ENCODE peak calls at places on chromosomes 12 and 14, in nine cellular contexts. D is suprapubic skin, B is body of pancreas, E is A549, R is IMR-90, V is testis, H is GM12878, J is breast epithelium, G is Peyer's patch. A is an unnamed sample.

GRCh38 chr12:1213205-1213604 is 222.2 kb downstream of the ERC1 start:
- DNase-seq in D (no peak), B (no peak), E (no peak), R (no peak), V (no peak), H (no peak), J (no peak), G (no peak), A (no peak)

GRCh38 chr12:54027442-54027786 is 826 bp upstream of the HOXC6 start:
- DNase-seq in D (no peak), B (no peak), E (no peak), R (no peak), V (no peak), H (no peak), J (no peak), G (no peak), A (no peak)

GRCh38 chr14:102202944-102203343 is 63.2 kb downstream of the WDR20 start:
- DNase-seq in D (no peak), B (no peak), E (no peak), R (no peak), V (no peak), H (no peak), J (no peak), G (no peak), A (no peak)

GRCh38 chr12:92971869-92972524 is 42.9 kb upstream of the EEA1 start:
- DNase-seq in D (no peak), B (no peak), E (no peak), R (peak), V (no peak), H (no peak), J (no peak), G (no peak), A (peak)

GRCh38 chr12:99453831-99454538 is 193.6 kb upstream of the GARIN6 start:
- DNase-seq in D (no peak), B (no peak), E (no peak), R (no peak), V (no peak), H (no peak), J (no peak), G (no peak), A (no peak)

GRCh38 chr12:105369014-105369413 is 38.5 kb downstream of the C12orf75 start:
- DNase-seq in D (no peak), B (no peak), E (no peak), R (peak), V (no peak), H (no peak), J (no peak), G (no peak), A (no peak)

GRCh38 chr12:89707992-89708792 is 446 bp downstream of the ATP2B1 start:
- DNase-seq in D (peak), B (peak), E (peak), R (peak), V (peak), H (no peak), J (peak), G (peak), A (peak)

GRCh38 chr12:127559349-127560040 is 707.5 kb upstream of the TMEM132C start:
- DNase-seq in D (no peak), B (peak), E (peak), R (peak), V (peak), H (peak), J (no peak), G (no peak), A (peak)

GRCh38 chr14:36478782-36479181 is 41.2 kb downstream of the NKX2-1 start:
- DNase-seq in D (no peak), B (no peak), E (no peak), R (no peak), V (no peak), H (no peak), J (no peak), G (no peak), A (no peak)

GRCh38 chr12:115103884-115104883 is 420.2 kb upstream of the TBX3 start:
- DNase-seq in D (no peak), B (peak), E (peak), R (peak), V (peak), H (no peak), J (peak), G (no peak), A (peak)

GRCh38 chr14:58749066-58749669 is 111.4 kb downstream of the DACT1 start:
- DNase-seq in D (no peak), B (peak), E (peak), R (peak), V (no peak), H (peak), J (no peak), G (no peak), A (peak)

GRCh38 chr12:58509116-58509885 is 411.0 kb downstream of the LRIG3 start:
- DNase-seq in D (no peak), B (no peak), E (peak), R (peak), V (no peak), H (no peak), J (no peak), G (no peak), A (no peak)

GRCh38 chr12:52872644-52873384 is 24.0 kb upstream of the KRT78 start:
- DNase-seq in D (no peak), B (no peak), E (peak), R (no peak), V (no peak), H (no peak), J (no peak), G (peak), A (no peak)

GRCh38 chr12:87152841-87153528 is 876.2 kb downstream of the C12orf50 start:
- DNase-seq in D (no peak), B (no peak), E (no peak), R (no peak), V (no peak), H (no peak), J (no peak), G (no peak), A (no peak)

GRCh38 chr12:67742461-67742860 is 93.9 kb downstream of the DYRK2 start:
- DNase-seq in D (no peak), B (no peak), E (no peak), R (peak), V (no peak), H (no peak), J (no peak), G (no peak), A (no peak)

GRCh38 chr12:105601158-105601557 is 270.7 kb downstream of the C12orf75 start:
- DNase-seq in D (no peak), B (no peak), E (no peak), R (peak), V (no peak), H (no peak), J (no peak), G (no peak), A (no peak)

GRCh38 chr14:100292301-100292775 is 13.9 kb downstream of the SLC25A29 start:
- DNase-seq in D (peak), B (no peak), E (no peak), R (no peak), V (peak), H (no peak), J (no peak), G (no peak), A (no peak)

GRCh38 chr12:54016478-54016964 is 7.7 kb downstream of the HOXC8 start:
- DNase-seq in D (no peak), B (no peak), E (peak), R (peak), V (peak), H (no peak), J (no peak), G (peak), A (peak)

GRCh38 chr12:112833272-112833671 is 41.7 kb downstream of the RPH3A start:
- DNase-seq in D (no peak), B (no peak), E (peak), R (no peak), V (no peak), H (no peak), J (no peak), G (no peak), A (no peak)

GRCh38 chr12:94326727-94327126 is 132.9 kb downstream of the CEP83 start:
- DNase-seq in D (no peak), B (no peak), E (no peak), R (peak), V (no peak), H (no peak), J (no peak), G (no peak), A (no peak)

GRCh38 chr14:48805315-48805714 is 780.9 kb downstream of the RPS29 start:
- DNase-seq in D (no peak), B (no peak), E (no peak), R (no peak), V (peak), H (no peak), J (no peak), G (no peak), A (no peak)

GRCh38 chr14:47976139-47976538 is 300.7 kb upstream of the MDGA2 start:
- DNase-seq in D (no peak), B (no peak), E (no peak), R (no peak), V (no peak), H (no peak), J (no peak), G (no peak), A (no peak)

GRCh38 chr14:94373708-94374107 is 14.7 kb downstream of the SERPINA1 start:
- DNase-seq in D (peak), B (no peak), E (peak), R (peak), V (no peak), H (no peak), J (no peak), G (no peak), A (no peak)

GRCh38 chr12:25845415-25845814 is 113.1 kb upstream of the RASSF8 start:
- DNase-seq in D (no peak), B (no peak), E (no peak), R (no peak), V (no peak), H (no peak), J (no peak), G (no peak), A (no peak)

GRCh38 chr12:63843613-63844390 is 698 bp upstream of the SRGAP1 start:
- DNase-seq in D (peak), B (peak), E (peak), R (peak), V (peak), H (peak), J (peak), G (peak), A (peak)
- TF ChIP-seq POLR2A in D (no peak), B (peak), E (peak), R (no peak), V (no peak), H (peak), J (no peak), G (peak), A (peak)

GRCh38 chr12:4276524-4277204 is 3.1 kb downstream of the CCND2 start:
- DNase-seq in D (peak), B (peak), E (peak), R (peak), V (peak), H (peak), J (no peak), G (peak), A (peak)

GRCh38 chr12:4277856-4278581 is 4.5 kb downstream of the CCND2 start:
- DNase-seq in D (no peak), B (no peak), E (no peak), R (no peak), V (no peak), H (no peak), J (no peak), G (no peak), A (peak)

GRCh38 chr12:4279120-4279690 is 5.6 kb downstream of the CCND2 start:
- DNase-seq in D (no peak), B (no peak), E (no peak), R (no peak), V (no peak), H (no peak), J (no peak), G (peak), A (no peak)

GRCh38 chr12:4277205-4277543 is 3.6 kb downstream of the CCND2 start:
- DNase-seq in D (no peak), B (no peak), E (no peak), R (no peak), V (no peak), H (no peak), J (no peak), G (no peak), A (no peak)

GRCh38 chr12:4278582-4278939 is 5.0 kb downstream of the CCND2 start:
- DNase-seq in D (no peak), B (no peak), E (no peak), R (no peak), V (peak), H (no peak), J (no peak), G (peak), A (peak)
- H3K27ac ChIP-seq in D (no peak), B (no peak), E (no peak), R (no peak), V (no peak), H (no peak), J (peak), G (peak), A (peak)

DNA sequence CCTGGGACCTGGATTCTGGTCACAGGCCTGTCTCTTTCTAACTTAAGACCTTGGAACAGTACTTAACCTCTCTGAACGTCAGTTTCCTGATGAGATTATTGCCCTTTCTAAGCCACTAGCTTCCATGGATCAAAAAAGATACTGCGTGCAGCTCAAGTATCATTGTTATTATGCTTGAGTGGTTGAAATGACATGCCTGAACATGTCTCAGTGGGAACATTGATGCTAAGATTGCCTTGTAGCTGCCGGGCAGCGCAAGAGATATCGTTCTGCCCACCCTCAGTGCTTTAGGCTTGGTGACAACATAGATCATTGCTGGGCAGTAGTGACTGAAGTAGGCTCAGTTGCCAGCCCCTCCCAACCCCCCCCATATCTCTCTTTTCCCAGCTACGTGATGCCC is 131.9 kb downstream of the SMOC1 start:
- DNase-seq in D (no peak), B (no peak), E (no peak), R (no peak), V (no peak), H (no peak), J (no peak), G (no peak), A (no peak)
- TF ChIP-seq CTCF in D (no peak), B (no peak), E (no peak), R (no peak), V (no peak), H (no peak), J (no peak), G (no peak), A (no peak)

DNA sequence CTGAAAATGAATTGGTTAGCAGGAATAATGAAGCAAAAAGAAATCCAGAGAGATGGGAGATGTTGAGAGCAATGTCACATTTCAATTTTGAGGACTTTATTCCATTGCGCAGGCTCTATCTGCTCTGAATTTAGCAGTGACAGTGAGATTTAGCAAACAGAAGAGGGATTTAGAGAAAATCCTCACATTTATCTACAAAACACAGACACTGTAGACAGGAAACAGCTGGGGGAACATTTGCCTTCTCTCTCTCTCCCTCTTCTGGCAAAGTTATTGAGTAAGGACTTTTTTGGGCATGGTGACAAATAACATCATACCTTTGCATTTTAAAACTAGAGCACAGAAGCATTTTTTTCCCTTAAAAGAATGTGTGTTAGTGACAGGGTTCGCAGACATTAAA is at the start of gene IGF1:
- DNase-seq in D (no peak), B (no peak), E (no peak), R (peak), V (peak), H (no peak), J (no peak), G (no peak), A (no peak)
- TF ChIP-seq POLR2A in D (no peak), B (no peak), E (no peak), R (no peak), V (no peak), H (no peak), J (no peak), G (no peak), A (no peak)

GRCh38 chr12:46555379-46555778 is 182.8 kb upstream of the SLC38A2 start:
- DNase-seq in D (no peak), B (no peak), E (no peak), R (peak), V (no peak), H (no peak), J (no peak), G (no peak), A (no peak)
- H3K27ac ChIP-seq in D (peak), B (no peak), E (peak), R (peak), V (peak), H (no peak), J (peak), G (no peak), A (peak)

DNA sequence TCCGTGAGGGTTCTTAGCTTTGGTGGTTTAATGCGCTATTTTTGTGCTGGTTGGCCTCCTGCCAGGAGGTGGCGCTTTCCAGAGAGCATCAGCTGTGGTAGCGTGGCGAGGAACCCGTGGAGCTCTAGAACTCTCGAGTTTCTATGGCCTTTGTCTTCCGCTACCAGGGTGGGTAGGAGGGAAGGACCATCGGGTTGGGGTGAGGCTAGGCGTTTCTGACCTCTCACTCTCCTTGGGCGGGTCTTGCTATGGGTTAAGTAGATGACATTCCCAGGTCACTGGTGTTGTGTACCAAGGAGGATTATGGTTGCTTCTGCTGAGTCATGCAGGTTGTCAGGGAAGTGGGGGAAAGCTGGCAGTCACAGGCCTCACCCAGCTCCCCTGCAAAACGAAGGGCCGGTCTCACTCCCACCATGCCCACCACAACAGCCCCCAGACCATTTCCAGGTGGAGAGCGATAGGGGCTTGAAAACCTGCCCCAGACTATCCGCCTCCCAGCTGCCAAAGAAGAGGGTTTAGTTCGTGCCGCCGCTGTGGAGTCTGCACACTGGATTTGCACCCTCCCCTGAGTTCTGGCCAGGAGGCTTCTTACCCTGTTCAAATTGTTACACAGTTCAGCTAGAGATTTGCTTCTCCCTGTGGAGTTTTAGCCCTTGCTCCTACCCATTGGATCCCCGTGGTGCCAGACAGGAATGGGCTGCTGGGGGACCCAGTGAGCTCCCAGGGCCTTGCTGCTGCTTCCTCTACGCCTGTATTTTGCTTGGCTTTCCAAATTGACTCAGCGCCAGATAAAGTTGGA is 21.9 kb downstream of the RNFT2 start:
- DNase-seq in D (no peak), B (peak), E (peak), R (no peak), V (peak), H (no peak), J (no peak), G (no peak), A (no peak)
- TF ChIP-seq CTCF in D (no peak), B (no peak), E (no peak), R (no peak), V (no peak), H (peak), J (no peak), G (no peak), A (no peak)

GRCh38 chr12:24530689-24531088 is 418.2 kb downstream of the BCAT1 start:
- DNase-seq in D (no peak), B (no peak), E (no peak), R (no peak), V (no peak), H (no peak), J (no peak), G (no peak), A (no peak)

DNA sequence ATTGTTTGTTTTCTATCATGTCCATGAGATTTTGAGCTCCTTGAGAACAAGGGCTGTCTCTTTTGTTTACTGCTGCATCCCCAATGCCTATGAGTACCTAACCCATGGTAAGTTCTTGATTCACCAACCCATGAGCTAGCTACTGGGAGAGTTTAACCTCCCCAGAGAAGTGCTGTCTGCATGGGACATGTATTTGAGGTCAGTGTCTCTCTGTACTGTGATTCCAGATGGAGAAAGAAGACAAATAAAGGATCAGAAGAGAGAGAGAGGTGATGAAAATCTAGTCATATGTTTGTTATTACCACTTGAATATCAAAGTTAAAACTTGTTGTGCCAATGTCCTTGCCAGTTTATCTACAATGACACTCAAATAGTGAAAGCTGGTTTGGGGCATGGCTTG is 421.8 kb downstream of the BCAT1 start:
- DNase-seq in D (no peak), B (no peak), E (no peak), R (no peak), V (no peak), H (no peak), J (no peak), G (no peak), A (no peak)
- TF ChIP-seq POLR2A in D (no peak), B (no peak), E (no peak), R (no peak), V (no peak), H (no peak), J (no peak), G (no peak), A (no peak)

GRCh38 chr14:69675877-69676416 is 64.6 kb downstream of the SUSD6 start:
- DNase-seq in D (no peak), B (no peak), E (no peak), R (no peak), V (no peak), H (peak), J (no peak), G (no peak), A (no peak)

GRCh38 chr14:69673578-69674305 is 62.3 kb downstream of the SUSD6 start:
- DNase-seq in D (no peak), B (no peak), E (no peak), R (no peak), V (no peak), H (no peak), J (no peak), G (no peak), A (no peak)

GRCh38 chr14:69675246-69675583 is 63.8 kb downstream of the SUSD6 start:
- DNase-seq in D (no peak), B (peak), E (no peak), R (no peak), V (no peak), H (no peak), J (no peak), G (no peak), A (no peak)

GRCh38 chr14:69673099-69673498 is 61.7 kb downstream of the SUSD6 start:
- DNase-seq in D (no peak), B (no peak), E (no peak), R (no peak), V (no peak), H (no peak), J (no peak), G (no peak), A (no peak)

GRCh38 chr14:69674546-69675245 is 63.3 kb downstream of the SUSD6 start:
- DNase-seq in D (no peak), B (no peak), E (no peak), R (no peak), V (no peak), H (no peak), J (no peak), G (no peak), A (no peak)
- H3K27ac ChIP-seq in D (peak), B (peak), E (no peak), R (no peak), V (no peak), H (peak), J (peak), G (peak), A (peak)